ENCODE peak calls at places on chromosomes 6 and 20, in six cellular contexts. One of them, this sample, is unnamed.

GRCh38 chr6:158621694-158622544 is 22.6 kb downstream of the DYNLT1 start:
- DNase-seq in fibroblast of lung: no peak
- DNase-seq in nephron progenitor cell: no peak
- DNase-seq in activated T-cell treated with anti-CD3 and anti-CD28 coated beads, Interleukin-2, amount 50 U/mL, for 72 hours: no peak
- DNase-seq in memory B cell: no peak
- DNase-seq in psoas muscle: no peak
- DNase-seq in this sample: no peak

GRCh38 chr6:45415315-45415714 is 37.6 kb upstream of the SUPT3H start:
- DNase-seq in fibroblast of lung: no peak
- DNase-seq in nephron progenitor cell: no peak
- DNase-seq in activated T-cell treated with anti-CD3 and anti-CD28 coated beads, Interleukin-2, amount 50 U/mL, for 72 hours: no peak
- DNase-seq in memory B cell: no peak
- DNase-seq in psoas muscle: no peak
- DNase-seq in this sample: no peak

GRCh38 chr6:73263570-73263909 is 544 bp upstream of the KHDC1 start:
- DNase-seq in fibroblast of lung: no peak
- DNase-seq in nephron progenitor cell: no peak
- DNase-seq in activated T-cell treated with anti-CD3 and anti-CD28 coated beads, Interleukin-2, amount 50 U/mL, for 72 hours: no peak
- DNase-seq in memory B cell: no peak
- DNase-seq in psoas muscle: no peak
- DNase-seq in this sample: no peak

GRCh38 chr6:114125597-114125996 is 154.6 kb upstream of the HDAC2 start:
- DNase-seq in fibroblast of lung: no peak
- DNase-seq in nephron progenitor cell: no peak
- DNase-seq in activated T-cell treated with anti-CD3 and anti-CD28 coated beads, Interleukin-2, amount 50 U/mL, for 72 hours: no peak
- DNase-seq in memory B cell: no peak
- DNase-seq in psoas muscle: no peak
- DNase-seq in this sample: no peak

GRCh38 chr6:113994934-113995342 is 24.0 kb upstream of the HDAC2 start:
- DNase-seq in fibroblast of lung: peak
- DNase-seq in nephron progenitor cell: peak
- DNase-seq in activated T-cell treated with anti-CD3 and anti-CD28 coated beads, Interleukin-2, amount 50 U/mL, for 72 hours: peak
- DNase-seq in memory B cell: no peak
- DNase-seq in psoas muscle: no peak
- DNase-seq in this sample: no peak

GRCh38 chr6:2738373-2738979 is 12.2 kb downstream of the MYLK4 start:
- DNase-seq in fibroblast of lung: peak
- DNase-seq in nephron progenitor cell: peak
- DNase-seq in activated T-cell treated with anti-CD3 and anti-CD28 coated beads, Interleukin-2, amount 50 U/mL, for 72 hours: peak
- DNase-seq in memory B cell: peak
- DNase-seq in psoas muscle: no peak
- DNase-seq in this sample: no peak

GRCh38 chr6:136945072-136945471 is 23.0 kb downstream of the SLC35D3 start:
- DNase-seq in fibroblast of lung: peak
- DNase-seq in nephron progenitor cell: no peak
- DNase-seq in activated T-cell treated with anti-CD3 and anti-CD28 coated beads, Interleukin-2, amount 50 U/mL, for 72 hours: no peak
- DNase-seq in memory B cell: no peak
- DNase-seq in psoas muscle: no peak
- DNase-seq in this sample: no peak

GRCh38 chr6:149717588-149718458 is at the start of gene LATS1:
- DNase-seq in fibroblast of lung: peak
- DNase-seq in nephron progenitor cell: peak
- DNase-seq in activated T-cell treated with anti-CD3 and anti-CD28 coated beads, Interleukin-2, amount 50 U/mL, for 72 hours: peak
- DNase-seq in memory B cell: peak
- DNase-seq in psoas muscle: peak
- DNase-seq in this sample: peak

GRCh38 chr20:59149678-59150504 is 13.7 kb upstream of the ZNF831 start:
- DNase-seq in fibroblast of lung: no peak
- DNase-seq in nephron progenitor cell: peak
- DNase-seq in activated T-cell treated with anti-CD3 and anti-CD28 coated beads, Interleukin-2, amount 50 U/mL, for 72 hours: peak
- DNase-seq in memory B cell: peak
- DNase-seq in psoas muscle: no peak
- DNase-seq in this sample: no peak

GRCh38 chr6:155678361-155678760 is 222.7 kb upstream of the NOX3 start:
- DNase-seq in fibroblast of lung: peak
- DNase-seq in nephron progenitor cell: no peak
- DNase-seq in activated T-cell treated with anti-CD3 and anti-CD28 coated beads, Interleukin-2, amount 50 U/mL, for 72 hours: no peak
- DNase-seq in memory B cell: no peak
- DNase-seq in psoas muscle: no peak
- DNase-seq in this sample: no peak

GRCh38 chr20:40431611-40432010 is 257.4 kb downstream of the MAFB start:
- DNase-seq in fibroblast of lung: no peak
- DNase-seq in nephron progenitor cell: no peak
- DNase-seq in activated T-cell treated with anti-CD3 and anti-CD28 coated beads, Interleukin-2, amount 50 U/mL, for 72 hours: no peak
- DNase-seq in memory B cell: no peak
- DNase-seq in psoas muscle: no peak
- DNase-seq in this sample: no peak

GRCh38 chr6:150194200-150194599 is 51.4 kb downstream of the PPP1R14C start:
- DNase-seq in fibroblast of lung: no peak
- DNase-seq in nephron progenitor cell: no peak
- DNase-seq in activated T-cell treated with anti-CD3 and anti-CD28 coated beads, Interleukin-2, amount 50 U/mL, for 72 hours: no peak
- DNase-seq in memory B cell: no peak
- DNase-seq in psoas muscle: no peak
- DNase-seq in this sample: no peak

GRCh38 chr6:123402052-123402451 is 234.7 kb downstream of the TRDN start:
- DNase-seq in fibroblast of lung: no peak
- DNase-seq in nephron progenitor cell: no peak
- DNase-seq in activated T-cell treated with anti-CD3 and anti-CD28 coated beads, Interleukin-2, amount 50 U/mL, for 72 hours: no peak
- DNase-seq in memory B cell: no peak
- DNase-seq in psoas muscle: no peak
- DNase-seq in this sample: no peak

GRCh38 chr6:33114428-33114827 is 38.6 kb downstream of the HLA-DPB1 start:
- DNase-seq in fibroblast of lung: no peak
- DNase-seq in nephron progenitor cell: no peak
- DNase-seq in activated T-cell treated with anti-CD3 and anti-CD28 coated beads, Interleukin-2, amount 50 U/mL, for 72 hours: no peak
- DNase-seq in memory B cell: no peak
- DNase-seq in psoas muscle: no peak
- DNase-seq in this sample: no peak

GRCh38 chr6:28489366-28490190 is 26.0 kb downstream of the GPX6 start:
- DNase-seq in fibroblast of lung: peak
- DNase-seq in nephron progenitor cell: peak
- DNase-seq in activated T-cell treated with anti-CD3 and anti-CD28 coated beads, Interleukin-2, amount 50 U/mL, for 72 hours: peak
- DNase-seq in memory B cell: no peak
- DNase-seq in psoas muscle: no peak
- DNase-seq in this sample: peak

GRCh38 chr6:158668707-158669103 is 18.9 kb downstream of the SYTL3 start:
- DNase-seq in fibroblast of lung: no peak
- DNase-seq in nephron progenitor cell: no peak
- DNase-seq in activated T-cell treated with anti-CD3 and anti-CD28 coated beads, Interleukin-2, amount 50 U/mL, for 72 hours: no peak
- DNase-seq in memory B cell: no peak
- DNase-seq in psoas muscle: no peak
- DNase-seq in this sample: no peak